ENCODE peak calls at places on chromosomes 5 and 9, in nine cellular contexts. N is thyroid gland, B is PC-9, U is A549, W is heart left ventricle, H is tibial artery, Z is endodermal cell, A is keratinocyte, T is H9. R is an unnamed sample.

GRCh38 chr9:134759913-134760312 is 118.3 kb downstream of the COL5A1 start:
- DNase-seq in N (no peak), B (no peak), U (no peak), W (no peak), H (no peak), Z (no peak), A (no peak), T (no peak), R (no peak)

GRCh38 chr5:87741891-87742290 is 329.2 kb upstream of the CCNH start:
- DNase-seq in N (no peak), B (no peak), U (no peak), W (no peak), H (no peak), Z (no peak), A (no peak), T (no peak), R (no peak)

GRCh38 chr5:1465966-1466471 is 20.8 kb upstream of the SLC6A3 start:
- DNase-seq in N (no peak), B (no peak), U (no peak), W (no peak), H (peak; percentile 59), Z (peak; percentile 34), A (no peak), T (no peak), R (peak; percentile 34)

GRCh38 chr9:33125871-33126822 is 41.0 kb downstream of the B4GALT1 start:
- DNase-seq in N (no peak), B (no peak), U (no peak), W (no peak), H (no peak), Z (no peak), A (no peak), T (no peak), R (no peak)

GRCh38 chr5:128579111-128579510 is 41.1 kb upstream of the FBN2 start:
- DNase-seq in N (no peak), B (peak; percentile 74), U (peak; percentile 40), W (no peak), H (no peak), Z (no peak), A (peak; percentile 40), T (no peak), R (no peak)

GRCh38 chr5:146048994-146049703 is 56.2 kb downstream of the PLAC8L1 start:
- DNase-seq in N (peak; percentile 70), B (peak; percentile 68), U (peak; percentile 81), W (peak; percentile 32), H (no peak), Z (peak; percentile 87), A (no peak), T (peak; percentile 68), R (no peak)

GRCh38 chr5:35129276-35129675 is 81.5 kb upstream of the AGXT2 start:
- DNase-seq in N (no peak), B (peak; percentile 30), U (no peak), W (no peak), H (no peak), Z (no peak), A (no peak), T (no peak), R (no peak)

GRCh38 chr9:134666801-134667200 is 25.2 kb downstream of the COL5A1 start:
- DNase-seq in N (no peak), B (no peak), U (no peak), W (no peak), H (no peak), Z (no peak), A (no peak), T (no peak), R (no peak)

GRCh38 chr5:65076251-65076869 is 307.6 kb downstream of the CWC27 start:
- DNase-seq in N (peak; percentile 13), B (no peak), U (peak; percentile 43), W (peak; percentile 27), H (no peak), Z (peak; percentile 71), A (no peak), T (peak; percentile 64), R (no peak)

GRCh38 chr5:14574891-14575496 is 6.6 kb upstream of the OTULINL start:
- DNase-seq in N (peak; percentile 20), B (no peak), U (no peak), W (peak; percentile 49), H (no peak), Z (no peak), A (no peak), T (no peak), R (no peak)

GRCh38 chr9:91905958-91906585 is 44.0 kb downstream of the ROR2 start:
- DNase-seq in N (no peak), B (no peak), U (peak; percentile 23), W (peak; percentile 27), H (no peak), Z (no peak), A (no peak), T (no peak), R (no peak)

GRCh38 chr9:131420913-131421312 is 27.0 kb downstream of the PRRC2B start:
- DNase-seq in N (no peak), B (no peak), U (no peak), W (no peak), H (no peak), Z (no peak), A (no peak), T (no peak), R (peak; percentile 53)

GRCh38 chr9:138009456-138010273 is 132.1 kb downstream of the CACNA1B start:
- DNase-seq in N (no peak), B (no peak), U (no peak), W (peak; percentile 14), H (peak; percentile 59), Z (peak; percentile 32), A (no peak), T (no peak), R (no peak)

GRCh38 chr5:123708074-123708806 is 196.3 kb downstream of the CSNK1G3 start:
- DNase-seq in N (no peak), B (peak; percentile 39), U (no peak), W (no peak), H (no peak), Z (no peak), A (no peak), T (no peak), R (no peak)

GRCh38 chr5:78750281-78750680 is 101.7 kb upstream of the LHFPL2 start:
- DNase-seq in N (peak; percentile 22), B (no peak), U (no peak), W (no peak), H (no peak), Z (no peak), A (no peak), T (no peak), R (no peak)

GRCh38 chr9:127022913-127023665 is 99.3 kb downstream of the ANGPTL2 start:
- DNase-seq in N (no peak), B (no peak), U (no peak), W (no peak), H (peak; percentile 74), Z (no peak), A (no peak), T (no peak), R (no peak)

DNA sequence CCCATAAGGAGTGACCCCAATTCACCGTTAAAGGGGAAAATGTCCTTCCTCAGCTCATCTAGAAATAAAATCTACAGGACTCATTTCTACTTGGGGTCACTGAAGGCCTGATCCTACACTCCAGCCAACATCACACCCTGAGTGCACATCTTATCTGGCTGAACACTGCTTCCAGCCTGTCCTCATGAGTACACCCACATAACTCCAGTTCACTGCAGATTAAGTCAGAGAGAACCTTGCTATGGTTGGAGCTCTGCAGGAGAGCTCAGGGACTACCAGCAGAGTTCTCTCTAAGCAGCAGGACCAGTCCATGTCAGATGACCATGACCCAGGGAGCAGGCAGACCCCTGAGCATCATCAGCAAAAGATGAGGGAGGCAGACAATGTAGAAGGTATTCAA is 126.9 kb upstream of the MAP3K1 start:
- DNase-seq in N (no peak), B (no peak), U (no peak), W (no peak), H (no peak), Z (no peak), A (no peak), T (no peak), R (no peak)
- H3K4me1 ChIP-seq in N (peaks cover 22% of the 10 kb centered on the region), B (no peaks in the 10 kb centered on the region), U (no peaks in the 10 kb centered on the region), W (no peaks in the 10 kb centered on the region), H (no peaks in the 10 kb centered on the region), Z (no peaks in the 10 kb centered on the region), A (no peaks in the 10 kb centered on the region), T (no peaks in the 10 kb centered on the region), R (no peaks in the 10 kb centered on the region)

GRCh38 chr5:139392678-139393496 is 2.0 kb downstream of the PROB1 start:
- DNase-seq in N (peak; percentile 49), B (no peak), U (peak; percentile 92), W (peak; percentile 64), H (no peak), Z (peak; percentile 96), A (no peak), T (peak; percentile 91), R (no peak)

GRCh38 chr5:139395844-139396640 is 1.1 kb upstream of the PROB1 start:
- DNase-seq in N (no peak), B (no peak), U (no peak), W (no peak), H (no peak), Z (peak; percentile 71), A (no peak), T (no peak), R (no peak)

GRCh38 chr5:139394654-139395566 is at the start of gene PROB1:
- DNase-seq in N (peak; percentile 21), B (no peak), U (no peak), W (peak; percentile 82), H (no peak), Z (peak; percentile 79), A (no peak), T (peak; percentile 61), R (no peak)

GRCh38 chr5:139393497-139394122 is 1.3 kb downstream of the PROB1 start:
- DNase-seq in N (no peak), B (no peak), U (no peak), W (no peak), H (no peak), Z (no peak), A (no peak), T (no peak), R (no peak)

GRCh38 chr5:139394123-139394653 is 716 bp downstream of the PROB1 start:
- DNase-seq in N (peak; percentile 61), B (no peak), U (no peak), W (no peak), H (no peak), Z (peak; percentile 91), A (no peak), T (peak; percentile 61), R (no peak)
- TF ChIP-seq CTCF in N (peak; percentile 58), B (no peak), U (no peak), W (peak; percentile 26), H (peak; percentile 12), Z (peak; percentile 85), A (no peak), T (peak; percentile 72), R (no peak)

DNA sequence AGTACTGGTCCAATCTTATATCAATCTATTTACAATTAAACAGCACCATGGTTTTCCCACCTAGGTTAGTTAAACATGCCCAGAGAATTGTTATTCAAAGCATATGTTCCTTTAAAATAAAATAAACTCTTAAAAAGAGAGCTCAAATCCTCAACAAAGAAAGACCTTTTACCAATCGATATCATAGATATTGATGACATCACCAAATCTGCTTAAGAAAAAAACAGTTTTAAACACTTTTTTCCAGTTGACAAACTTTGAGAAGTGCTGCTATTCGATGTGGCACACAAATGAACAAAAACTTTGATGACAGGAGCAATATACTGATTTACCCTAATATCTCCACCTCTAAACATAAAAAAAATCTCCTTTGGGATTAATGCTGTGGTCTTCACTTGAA is 15.7 kb downstream of the EFCAB9 start:
- DNase-seq in N (no peak), B (no peak), U (no peak), W (no peak), H (no peak), Z (no peak), A (no peak), T (no peak), R (no peak)
- H3K27ac ChIP-seq in N (no peak overlapping the region), B (no peak overlapping the region), U (no peak overlapping the region), W (no peak overlapping the region), H (no peak overlapping the region), Z (no peak overlapping the region), A (no peak overlapping the region), T (no peak overlapping the region), R (no peak overlapping the region)

GRCh38 chr9:110148384-110148783 is 59.6 kb downstream of the C9orf152 start:
- DNase-seq in N (no peak), B (no peak), U (no peak), W (no peak), H (no peak), Z (no peak), A (no peak), T (no peak), R (no peak)
- H3K4me1 ChIP-seq in N (peaks cover 51% of the 10 kb centered on the region), B (peaks cover 5% of the 10 kb centered on the region), U (peaks cover 5% of the 10 kb centered on the region), W (peaks cover 71% of the 10 kb centered on the region), H (peaks cover 81% of the 10 kb centered on the region), Z (no peaks in the 10 kb centered on the region), A (peaks cover 14% of the 10 kb centered on the region), T (no peaks in the 10 kb centered on the region), R (peaks cover 4% of the 10 kb centered on the region)